ENCODE peak calls at places on chromosomes 5 and 9, in eight cellular contexts. W, Y, E, C, P, I, J and D are unnamed samples.

GRCh38 chr9:125509476-125509875 is 197.5 kb downstream of the MAPKAP1 start:
- DNase-seq in W (peak), Y (no peak), E (no peak), C (no peak), P (peak), I (no peak), J (no peak), D (no peak)

GRCh38 chr5:60497706-60498500 is 202.1 kb downstream of the DEPDC1B start:
- DNase-seq in W (peak), Y (no peak), E (no peak), C (no peak), P (no peak), I (no peak), J (no peak), D (no peak)

GRCh38 chr9:97412628-97413382 is 909 bp downstream of the TDRD7 start:
- DNase-seq in W (peak), Y (no peak), E (no peak), C (no peak), P (peak), I (no peak), J (no peak), D (no peak)

GRCh38 chr9:98958271-98958989 is 14.7 kb downstream of the COL15A1 start:
- DNase-seq in W (peak), Y (no peak), E (no peak), C (no peak), P (peak), I (no peak), J (no peak), D (no peak)

GRCh38 chr9:76868897-76869296 is 37.0 kb downstream of the PRUNE2 start:
- DNase-seq in W (peak), Y (no peak), E (peak), C (no peak), P (peak), I (no peak), J (no peak), D (peak)

GRCh38 chr5:35771321-35771720 is 85.4 kb upstream of the IL7R start:
- DNase-seq in W (peak), Y (no peak), E (no peak), C (no peak), P (peak), I (no peak), J (no peak), D (no peak)

GRCh38 chr5:110925398-110925797 is 146.1 kb upstream of the TSLP start:
- DNase-seq in W (peak), Y (no peak), E (no peak), C (no peak), P (peak), I (no peak), J (no peak), D (no peak)

GRCh38 chr9:114341991-114342390 is 12.3 kb downstream of the ORM2 start:
- DNase-seq in W (no peak), Y (no peak), E (no peak), C (no peak), P (no peak), I (no peak), J (no peak), D (no peak)

GRCh38 chr5:171794470-171794869 is 8.9 kb downstream of the SMIM23 start:
- DNase-seq in W (no peak), Y (no peak), E (no peak), C (no peak), P (no peak), I (no peak), J (no peak), D (no peak)

GRCh38 chr5:119386945-119387344 is 31.1 kb downstream of the TNFAIP8 start:
- DNase-seq in W (peak), Y (no peak), E (no peak), C (no peak), P (no peak), I (no peak), J (no peak), D (no peak)